ENCODE peak calls at places on chromosome 7, in six cellular contexts. Z is colonic mucosa, H is fibroblast of lung, B is fibroblast of mammary gland, E is SK-N-SH, D is BJ. P is an unnamed sample.

GRCh38 chr7:158239290-158239981 is 348.2 kb downstream of the PTPRN2 start:
- DNase-seq in Z (peak; percentile 66), H (no peak), B (no peak), E (peak; percentile 64), D (no peak), P (no peak)

GRCh38 chr7:137669706-137670105 is 177.1 kb downstream of the DGKI start:
- DNase-seq in Z (no peak), H (peak; percentile 83), B (peak; percentile 57), E (no peak), D (peak; percentile 35), P (no peak)

GRCh38 chr7:76294344-76295024 is 8.0 kb upstream of the HSPB1 start:
- DNase-seq in Z (peak; percentile 98), H (peak; percentile 97), B (peak; percentile 98), E (peak; percentile 92), D (peak; percentile 71), P (peak; percentile 57)

GRCh38 chr7:143519411-143520131 is 41.9 kb downstream of the TAS2R41 start:
- DNase-seq in Z (no peak), H (peak; percentile 79), B (peak; percentile 89), E (no peak), D (peak; percentile 29), P (peak; percentile 12)

GRCh38 chr7:88927-89921 is 103.1 kb upstream of the FAM20C start:
- DNase-seq in Z (no peak), H (peak; percentile 99), B (peak; percentile 98), E (no peak), D (peak; percentile 76), P (peak; percentile 70)

GRCh38 chr7:77538908-77539212 is 1.8 kb downstream of the PTPN12 start:
- DNase-seq in Z (no peak), H (no peak), B (no peak), E (no peak), D (no peak), P (no peak)

GRCh38 chr7:99677646-99678045 is 2.1 kb downstream of the CYP3A5 start:
- DNase-seq in Z (no peak), H (no peak), B (no peak), E (no peak), D (no peak), P (no peak)

GRCh38 chr7:836429-836828 is 4.2 kb downstream of the SUN1 start:
- DNase-seq in Z (no peak), H (peak; percentile 42), B (peak; percentile 71), E (peak; percentile 65), D (no peak), P (no peak)

GRCh38 chr7:114293289-114294012 is 121.2 kb upstream of the FOXP2 start:
- DNase-seq in Z (no peak), H (no peak), B (no peak), E (no peak), D (no peak), P (no peak)

GRCh38 chr7:134016223-134016941 is 110.8 kb upstream of the LRGUK start:
- DNase-seq in Z (peak; percentile 33), H (peak; percentile 20), B (peak; percentile 28), E (peak; percentile 67), D (no peak), P (peak; percentile 4)

GRCh38 chr7:149559711-149560110 is 62.1 kb upstream of the ZNF746 start:
- DNase-seq in Z (no peak), H (peak; percentile 64), B (peak; percentile 69), E (no peak), D (peak; percentile 30), P (peak; percentile 58)

GRCh38 chr7:96216373-96216772 is 105.5 kb downstream of the SLC25A13 start:
- DNase-seq in Z (no peak), H (no peak), B (no peak), E (no peak), D (no peak), P (no peak)

GRCh38 chr7:96218844-96219243 is 103.1 kb downstream of the SLC25A13 start:
- DNase-seq in Z (no peak), H (no peak), B (no peak), E (no peak), D (no peak), P (no peak)

GRCh38 chr7:96221888-96222287 is 100.0 kb downstream of the SLC25A13 start:
- DNase-seq in Z (no peak), H (no peak), B (no peak), E (no peak), D (no peak), P (no peak)

GRCh38 chr7:96217147-96217546 is 104.8 kb downstream of the SLC25A13 start:
- DNase-seq in Z (no peak), H (no peak), B (no peak), E (no peak), D (no peak), P (no peak)

GRCh38 chr7:96219382-96220130 is 102.3 kb downstream of the SLC25A13 start:
- DNase-seq in Z (no peak), H (peak; percentile 76), B (peak; percentile 87), E (peak; percentile 44), D (peak; percentile 60), P (no peak)
- H3K4me3 ChIP-seq in Z (no peak overlapping the region), H (no peak overlapping the region), B (no peak overlapping the region), E (no peak overlapping the region), D (no peak overlapping the region), P (no peak overlapping the region)

GRCh38 chr7:97025130-97025499 is 484 bp upstream of the DLX5 start:
- DNase-seq in Z (no peak), H (no peak), B (no peak), E (no peak), D (no peak), P (no peak)
- H3K4me3 ChIP-seq in Z (no peak overlapping the region), H (no peak overlapping the region), B (no peak overlapping the region), E (no peak overlapping the region), D (no peak overlapping the region), P (no peak overlapping the region)

GRCh38 chr7:152923711-152924110 is 164.2 kb downstream of the ACTR3B start:
- DNase-seq in Z (no peak), H (no peak), B (no peak), E (peak; percentile 31), D (no peak), P (no peak)

GRCh38 chr7:152924238-152924637 is 164.7 kb downstream of the ACTR3B start:
- DNase-seq in Z (no peak), H (no peak), B (no peak), E (peak; percentile 37), D (no peak), P (no peak)

GRCh38 chr7:152922318-152923081 is 162.9 kb downstream of the ACTR3B start:
- DNase-seq in Z (no peak), H (no peak), B (no peak), E (peak; percentile 86), D (no peak), P (no peak)

GRCh38 chr7:152924826-152925411 is 165.4 kb downstream of the ACTR3B start:
- DNase-seq in Z (no peak), H (no peak), B (no peak), E (peak; percentile 44), D (no peak), P (no peak)

GRCh38 chr7:152925412-152926147 is 166.0 kb downstream of the ACTR3B start:
- DNase-seq in Z (no peak), H (no peak), B (no peak), E (peak; percentile 83), D (no peak), P (no peak)
- H3K4me3 ChIP-seq in Z (no peak overlapping the region), H (no peak overlapping the region), B (no peak overlapping the region), E (peak overlapping the region; percentile 9), D (no peak overlapping the region), P (no peak overlapping the region)

GRCh38 chr7:48140001-48140681 is 31.1 kb upstream of the ABCA13 start:
- DNase-seq in Z (peak; percentile 81), H (peak; percentile 13), B (peak; percentile 13), E (no peak), D (peak; percentile 43), P (no peak)
- H3K4me3 ChIP-seq in Z (no peak overlapping the region), H (no peak overlapping the region), B (no peak overlapping the region), E (no peak overlapping the region), D (no peak overlapping the region), P (peak overlapping the region; percentile 8)

GRCh38 chr7:39565538-39565937 is 666 bp upstream of the YAE1 start:
- DNase-seq in Z (peak; percentile 19), H (no peak), B (no peak), E (no peak), D (no peak), P (no peak)
- H3K4me3 ChIP-seq in Z (peak overlapping the region; percentile 57), H (peak overlapping the region; percentile 93), B (peak overlapping the region; percentile 98), E (peak overlapping the region; percentile 72), D (peak overlapping the region; percentile 65), P (peak overlapping the region; percentile 92)

GRCh38 chr7:1862560-1862959 is 192.5 kb downstream of the ELFN1 start:
- DNase-seq in Z (no peak), H (no peak), B (no peak), E (no peak), D (no peak), P (no peak)
- H3K4me3 ChIP-seq in Z (no peak overlapping the region), H (no peak overlapping the region), B (no peak overlapping the region), E (no peak overlapping the region), D (no peak overlapping the region), P (no peak overlapping the region)